ENCODE peak calls at places on chromosomes 6 and 20, in five cellular contexts. B, X, W, V and A are unnamed samples.
A peak's percentile ranks its signal among the peaks of the same experiment; 100 is the strongest.

GRCh38 chr6:119273799-119274595 is 75.6 kb downstream of the MAN1A1 start:
- DNase-seq in B (no peak), X (no peak), W (no peak), V (no peak), A (no peak)

GRCh38 chr6:28353981-28354676 is 4.4 kb downstream of the ZKSCAN3 start:
- DNase-seq in B (peak; percentile 30), X (no peak), W (peak; percentile 70), V (no peak), A (no peak)

GRCh38 chr6:16939839-16940238 is 162.0 kb upstream of the STMND1 start:
- DNase-seq in B (no peak), X (no peak), W (no peak), V (no peak), A (no peak)

GRCh38 chr20:43846516-43846905 is 68.1 kb upstream of the TOX2 start:
- DNase-seq in B (no peak), X (no peak), W (no peak), V (no peak), A (no peak)

GRCh38 chr20:24747881-24748595 is 201.0 kb upstream of the CST7 start:
- DNase-seq in B (no peak), X (no peak), W (no peak), V (no peak), A (no peak)

GRCh38 chr6:157054531-157054979 is 268.8 kb downstream of the TMEM242 start:
- DNase-seq in B (no peak), X (no peak), W (no peak), V (peak; percentile 28), A (peak; percentile 76)

GRCh38 chr6:143098054-143098673 is 37.5 kb downstream of the AIG1 start:
- DNase-seq in B (no peak), X (no peak), W (no peak), V (no peak), A (no peak)

GRCh38 chr20:60053125-60053812 is 95.0 kb downstream of the CDH26 start:
- DNase-seq in B (no peak), X (no peak), W (no peak), V (no peak), A (no peak)

GRCh38 chr20:44248420-44248759 is 1.3 kb downstream of the GDAP1L1 start:
- DNase-seq in B (no peak), X (no peak), W (no peak), V (no peak), A (no peak)

GRCh38 chr20:38840053-38840893 is 34.8 kb downstream of the PPP1R16B start:
- DNase-seq in B (no peak), X (no peak), W (no peak), V (peak; percentile 51), A (peak; percentile 44)

GRCh38 chr6:70686548-70687133 is 19.0 kb downstream of the SMAP1 start:
- DNase-seq in B (no peak), X (peak; percentile 59), W (no peak), V (peak; percentile 19), A (no peak)

GRCh38 chr6:146962332-146962731 is 241.9 kb upstream of the STXBP5 start:
- DNase-seq in B (no peak), X (no peak), W (no peak), V (no peak), A (no peak)

GRCh38 chr6:30781697-30782424 is 37.5 kb upstream of the IER3 start:
- DNase-seq in B (peak; percentile 96), X (no peak), W (peak; percentile 99), V (peak; percentile 33), A (no peak)

GRCh38 chr6:16759646-16760535 is 1.4 kb downstream of the ATXN1 start:
- DNase-seq in B (peak; percentile 94), X (peak; percentile 78), W (peak; percentile 88), V (peak; percentile 77), A (peak; percentile 87)

GRCh38 chr20:9025643-9026042 is 43.2 kb upstream of the PLCB4 start:
- DNase-seq in B (no peak), X (no peak), W (no peak), V (no peak), A (no peak)

GRCh38 chr20:40497781-40498691 is 191.0 kb downstream of the MAFB start:
- DNase-seq in B (peak; percentile 33), X (no peak), W (no peak), V (no peak), A (no peak)

GRCh38 chr20:48107560-48107959 is 322.3 kb upstream of the SULF2 start:
- DNase-seq in B (no peak), X (no peak), W (peak; percentile 68), V (no peak), A (no peak)

GRCh38 chr20:38021373-38021772 is 11.9 kb downstream of the TTI1 start:
- DNase-seq in B (no peak), X (no peak), W (no peak), V (no peak), A (no peak)

GRCh38 chr6:118886641-118887040 is 7.3 kb upstream of the ASF1A start:
- DNase-seq in B (no peak), X (no peak), W (no peak), V (no peak), A (no peak)

GRCh38 chr6:85585741-85586140 is 7.9 kb downstream of the SNX14 start:
- DNase-seq in B (no peak), X (no peak), W (no peak), V (no peak), A (no peak)

GRCh38 chr6:129501401-129502051 is 208.5 kb downstream of the ARHGAP18 start:
- DNase-seq in B (no peak), X (peak; percentile 34), W (no peak), V (no peak), A (no peak)

GRCh38 chr20:61461459-61461858 is 209.4 kb downstream of the CDH4 start:
- DNase-seq in B (no peak), X (no peak), W (no peak), V (no peak), A (no peak)

GRCh38 chr20:49248301-49248700 is 29.1 kb downstream of the DDX27 start:
- DNase-seq in B (no peak), X (no peak), W (no peak), V (no peak), A (no peak)

GRCh38 chr20:49247792-49248191 is 28.6 kb downstream of the DDX27 start:
- DNase-seq in B (no peak), X (no peak), W (no peak), V (no peak), A (no peak)

GRCh38 chr20:49256261-49256660 is 21.6 kb downstream of the ZNFX1 start:
- DNase-seq in B (no peak), X (no peak), W (no peak), V (no peak), A (no peak)

GRCh38 chr20:49248879-49249665 is 28.8 kb downstream of the ZNFX1 start:
- DNase-seq in B (no peak), X (peak; percentile 12), W (no peak), V (no peak), A (no peak)

DNA sequence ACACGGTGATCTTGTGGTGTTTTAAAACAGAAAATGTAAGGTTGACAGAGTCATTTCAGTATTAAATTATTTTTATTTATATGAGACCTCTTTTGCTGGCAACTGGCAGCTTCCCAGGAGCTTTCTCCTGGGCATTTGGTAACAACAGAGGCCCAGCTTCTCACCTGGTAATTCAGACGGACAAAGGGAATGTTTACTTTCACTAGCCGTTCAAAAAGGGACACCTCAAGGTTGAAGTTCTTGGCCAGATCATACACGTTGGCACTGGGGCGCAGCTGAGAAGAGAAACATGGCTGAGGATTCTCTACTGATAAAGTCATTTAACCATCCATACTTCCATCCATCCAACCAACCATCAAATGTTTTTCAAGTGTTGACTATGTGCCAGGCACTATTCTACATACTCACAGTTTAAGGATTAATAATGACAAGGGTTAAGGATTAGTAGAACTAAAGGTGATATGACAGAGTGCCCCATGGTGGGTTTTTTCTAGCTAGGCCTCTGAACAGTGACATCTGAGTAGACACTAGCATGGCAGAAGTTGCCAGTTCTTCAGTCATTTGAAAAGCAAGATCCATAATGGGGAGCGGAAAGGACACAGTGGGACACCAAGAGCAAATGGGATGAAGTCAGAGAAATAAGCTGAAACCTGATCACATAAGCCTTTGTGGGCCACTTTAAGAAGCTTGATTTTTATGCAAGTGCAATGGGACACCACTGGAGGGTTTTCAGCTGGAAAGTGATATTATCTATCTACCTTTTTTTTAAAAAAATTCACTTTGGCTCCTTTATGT is 25.1 kb downstream of the ZNFX1 start:
- DNase-seq in B (no peak), X (no peak), W (no peak), V (no peak), A (no peak)
- H3K36me3 ChIP-seq in B (peaks cover 100% of the 10 kb centered on the region), X (peaks cover 73% of the 10 kb centered on the region), W (no peaks in the 10 kb centered on the region), V (peaks cover 57% of the 10 kb centered on the region), A (peaks cover 79% of the 10 kb centered on the region)

GRCh38 chr6:155284775-155285174 is 21.0 kb downstream of the CLDN20 start:
- DNase-seq in B (no peak), X (no peak), W (no peak), V (no peak), A (no peak)
- H3K36me3 ChIP-seq in B (peaks cover 35% of the 10 kb centered on the region), X (peaks cover 7% of the 10 kb centered on the region), W (no peaks in the 10 kb centered on the region), V (peaks cover 16% of the 10 kb centered on the region), A (peaks cover 25% of the 10 kb centered on the region)

GRCh38 chr6:18237167-18237566 is 27.2 kb downstream of the DEK start:
- DNase-seq in B (no peak), X (no peak), W (no peak), V (no peak), A (no peak)
- H3K36me3 ChIP-seq in B (peaks cover 55% of the 10 kb centered on the region), X (peaks cover 57% of the 10 kb centered on the region), W (no peaks in the 10 kb centered on the region), V (peaks cover 7% of the 10 kb centered on the region), A (peaks cover 16% of the 10 kb centered on the region)

GRCh38 chr20:33851842-33852466 is 40.8 kb downstream of the CHMP4B start:
- DNase-seq in B (no peak), X (no peak), W (no peak), V (no peak), A (no peak)

GRCh38 chr20:33846291-33846916 is 35.3 kb downstream of the CHMP4B start:
- DNase-seq in B (peak; percentile 29), X (no peak), W (peak; percentile 43), V (no peak), A (no peak)

GRCh38 chr20:33852971-33853813 is 42.0 kb downstream of the CHMP4B start:
- DNase-seq in B (no peak), X (no peak), W (no peak), V (peak; percentile 37), A (no peak)

GRCh38 chr20:33848391-33848790 is 37.2 kb downstream of the CHMP4B start:
- DNase-seq in B (no peak), X (no peak), W (no peak), V (no peak), A (no peak)

GRCh38 chr20:33850159-33850558 is 39.0 kb downstream of the CHMP4B start:
- DNase-seq in B (no peak), X (no peak), W (no peak), V (no peak), A (no peak)
- H3K36me3 ChIP-seq in B (peaks cover 56% of the 10 kb centered on the region), X (peaks cover 4% of the 10 kb centered on the region), W (no peaks in the 10 kb centered on the region), V (peaks cover 8% of the 10 kb centered on the region), A (peaks cover 23% of the 10 kb centered on the region)

GRCh38 chr6:125050663-125051318 is 88.6 kb downstream of the RNF217 start:
- DNase-seq in B (no peak), X (no peak), W (no peak), V (no peak), A (no peak)

GRCh38 chr6:125046107-125046925 is 84.1 kb downstream of the RNF217 start:
- DNase-seq in B (no peak), X (peak; percentile 8), W (no peak), V (no peak), A (no peak)

GRCh38 chr6:125044066-125044465 is 81.8 kb downstream of the RNF217 start:
- DNase-seq in B (no peak), X (no peak), W (no peak), V (no peak), A (no peak)

GRCh38 chr6:125044667-125045066 is 82.4 kb downstream of the RNF217 start:
- DNase-seq in B (no peak), X (no peak), W (no peak), V (no peak), A (no peak)

GRCh38 chr6:125048274-125048673 is 86.0 kb downstream of the RNF217 start:
- DNase-seq in B (no peak), X (no peak), W (no peak), V (no peak), A (no peak)
- H3K36me3 ChIP-seq in B (peaks cover 5% of the 10 kb centered on the region), X (no peaks in the 10 kb centered on the region), W (no peaks in the 10 kb centered on the region), V (no peaks in the 10 kb centered on the region), A (no peaks in the 10 kb centered on the region)